ENCODE peak calls at places on chromosomes 3 and 15, in nine cellular contexts. K is RWPE2; T is uterus; Y is CD4-positive, alpha-beta T cell; J is brain microvascular endothelial cell; Z is breast epithelium; A is colonic mucosa; V is PC-9; I is left ventricle myocardium inferior. L is an unnamed sample. For H3K27me3, the result is how much of the 10 kb centered on the place peaks cover.

GRCh38 chr3:20573175-20573574 is 387.2 kb upstream of the SGO1 start:
- DNase-seq in K (no peak), T (no peak), Y (no peak), J (peak), Z (no peak), A (no peak), V (no peak), I (no peak), L (no peak)

GRCh38 chr15:99409560-99409959 is 156.2 kb upstream of the MEF2A start:
- DNase-seq in K (no peak), T (no peak), Y (no peak), J (no peak), Z (no peak), A (no peak), V (no peak), I (no peak), L (no peak)

GRCh38 chr3:19994796-19995195 is 17.3 kb downstream of the PP2D1 start:
- DNase-seq in K (no peak), T (no peak), Y (no peak), J (peak), Z (no peak), A (no peak), V (no peak), I (no peak), L (no peak)

GRCh38 chr3:69250014-69250413 is 127.6 kb upstream of the LMOD3 start:
- DNase-seq in K (no peak), T (no peak), Y (peak), J (no peak), Z (no peak), A (peak), V (no peak), I (no peak), L (no peak)

GRCh38 chr3:15611018-15611417 is 9.5 kb downstream of the BTD start:
- DNase-seq in K (no peak), T (no peak), Y (no peak), J (no peak), Z (no peak), A (no peak), V (no peak), I (no peak), L (no peak)

GRCh38 chr15:78650022-78650421 is 9.0 kb upstream of the CHRNB4 start:
- DNase-seq in K (no peak), T (no peak), Y (no peak), J (no peak), Z (no peak), A (no peak), V (no peak), I (no peak), L (no peak)

GRCh38 chr3:80233576-80233975 is 465.8 kb upstream of the ROBO1 start:
- DNase-seq in K (no peak), T (no peak), Y (no peak), J (no peak), Z (no peak), A (no peak), V (no peak), I (no peak), L (no peak)

GRCh38 chr3:58577269-58577821 is at the start of gene FAM107A:
- DNase-seq in K (no peak), T (peak), Y (no peak), J (peak), Z (no peak), A (peak), V (no peak), I (peak), L (peak)

GRCh38 chr15:72732554-72732953 is 46.5 kb downstream of the BBS4 start:
- DNase-seq in K (no peak), T (no peak), Y (no peak), J (no peak), Z (no peak), A (no peak), V (no peak), I (no peak), L (no peak)

GRCh38 chr3:125594581-125595011 is 701 bp downstream of the OSBPL11 start:
- DNase-seq in K (no peak), T (no peak), Y (no peak), J (no peak), Z (no peak), A (peak), V (peak), I (peak), L (no peak)

GRCh38 chr3:47984089-47984759 is 32.0 kb downstream of the MAP4 start:
- DNase-seq in K (no peak), T (no peak), Y (no peak), J (peak), Z (no peak), A (no peak), V (peak), I (no peak), L (peak)

GRCh38 chr3:153070153-153070868 is 91.7 kb upstream of the RAP2B start:
- DNase-seq in K (no peak), T (no peak), Y (no peak), J (peak), Z (no peak), A (no peak), V (no peak), I (no peak), L (no peak)

GRCh38 chr3:37130984-37131975 is 43.1 kb downstream of the LRRFIP2 start:
- DNase-seq in K (no peak), T (no peak), Y (no peak), J (no peak), Z (no peak), A (no peak), V (no peak), I (no peak), L (no peak)

GRCh38 chr15:62067448-62068044 is 769 bp downstream of the C2CD4A start:
- DNase-seq in K (no peak), T (peak), Y (no peak), J (no peak), Z (no peak), A (peak), V (no peak), I (peak), L (no peak)

GRCh38 chr15:57662091-57662744 is 44.3 kb upstream of the POLR2M start:
- DNase-seq in K (no peak), T (no peak), Y (no peak), J (no peak), Z (no peak), A (peak), V (peak), I (no peak), L (no peak)

GRCh38 chr3:43995929-43996378 is 245.7 kb upstream of the TOPAZ1 start:
- DNase-seq in K (peak), T (no peak), Y (no peak), J (no peak), Z (no peak), A (no peak), V (peak), I (no peak), L (no peak)

GRCh38 chr3:23646201-23646955 is 159.4 kb upstream of the UBE2E1 start:
- DNase-seq in K (no peak), T (no peak), Y (no peak), J (no peak), Z (no peak), A (no peak), V (no peak), I (no peak), L (no peak)

GRCh38 chr15:76341366-76342045 is 4.9 kb downstream of the ISL2 start:
- DNase-seq in K (peak), T (no peak), Y (no peak), J (no peak), Z (no peak), A (peak), V (no peak), I (no peak), L (no peak)

GRCh38 chr3:45795882-45796765 is at the start of gene SLC6A20:
- DNase-seq in K (no peak), T (no peak), Y (no peak), J (no peak), Z (no peak), A (peak), V (no peak), I (no peak), L (no peak)

GRCh38 chr15:33074942-33075341 is 119.6 kb downstream of the FMN1 start:
- DNase-seq in K (no peak), T (no peak), Y (no peak), J (no peak), Z (no peak), A (no peak), V (no peak), I (no peak), L (no peak)

GRCh38 chr3:160369784-160370183 is 29.2 kb downstream of the IFT80 start:
- DNase-seq in K (no peak), T (no peak), Y (no peak), J (no peak), Z (no peak), A (no peak), V (no peak), I (no peak), L (no peak)
- TF ChIP-seq CTCF in K (no peak), T (no peak), Y (no peak), J (no peak), Z (no peak), A (no peak), V (no peak), I (no peak), L (no peak)

DNA sequence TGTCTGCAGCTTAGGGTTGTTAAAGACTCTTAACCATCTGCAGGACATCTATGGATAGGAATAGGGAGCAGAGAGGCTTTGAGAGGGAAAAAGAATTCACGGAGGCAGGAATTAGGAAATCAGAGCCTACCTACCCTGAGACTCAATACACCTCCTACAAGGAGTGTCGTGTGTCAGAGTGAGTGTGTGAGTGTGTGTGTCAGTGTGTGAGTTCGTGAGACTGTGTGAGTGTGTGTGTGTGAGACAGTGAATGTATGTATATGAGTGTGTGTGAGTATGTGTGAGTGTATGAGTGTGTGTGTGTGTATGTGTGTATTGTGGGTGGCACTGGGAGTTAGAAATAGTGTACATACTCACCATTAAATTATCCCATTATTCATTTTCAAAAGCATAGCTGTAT is 3.9 kb upstream of the TRH start:
- DNase-seq in K (no peak), T (no peak), Y (no peak), J (no peak), Z (no peak), A (no peak), V (no peak), I (no peak), L (no peak)
- H3K27me3 ChIP-seq in K (under half), T (under half), Y (under half), J (under half), Z (under half), A (under half), V (under half), I (under half), L (under half)

GRCh38 chr3:51477360-51477711 is 22.5 kb downstream of the DCAF1 start:
- DNase-seq in K (no peak), T (no peak), Y (no peak), J (no peak), Z (no peak), A (no peak), V (no peak), I (no peak), L (no peak)
- H3K27ac ChIP-seq in K (no peak), T (no peak), Y (no peak), J (no peak), Z (no peak), A (no peak), V (no peak), I (no peak), L (no peak)

GRCh38 chr15:81166949-81167816 is 29.5 kb upstream of the IL16 start:
- DNase-seq in K (no peak), T (no peak), Y (no peak), J (no peak), Z (no peak), A (no peak), V (no peak), I (no peak), L (no peak)

GRCh38 chr15:81161215-81161673 is 27.2 kb downstream of the CFAP161 start:
- DNase-seq in K (no peak), T (no peak), Y (no peak), J (no peak), Z (no peak), A (no peak), V (no peak), I (no peak), L (no peak)

GRCh38 chr15:81165565-81165964 is 31.1 kb upstream of the IL16 start:
- DNase-seq in K (no peak), T (no peak), Y (no peak), J (no peak), Z (no peak), A (no peak), V (no peak), I (no peak), L (no peak)

GRCh38 chr15:81161851-81162250 is 27.8 kb downstream of the CFAP161 start:
- DNase-seq in K (no peak), T (no peak), Y (no peak), J (no peak), Z (no peak), A (no peak), V (no peak), I (no peak), L (no peak)

GRCh38 chr15:81163961-81164800 is 30.1 kb downstream of the CFAP161 start:
- DNase-seq in K (no peak), T (no peak), Y (no peak), J (peak), Z (no peak), A (no peak), V (no peak), I (no peak), L (no peak)
- TF ChIP-seq CTCF in K (no peak), T (no peak), Y (no peak), J (peak), Z (no peak), A (no peak), V (no peak), I (no peak), L (no peak)

DNA sequence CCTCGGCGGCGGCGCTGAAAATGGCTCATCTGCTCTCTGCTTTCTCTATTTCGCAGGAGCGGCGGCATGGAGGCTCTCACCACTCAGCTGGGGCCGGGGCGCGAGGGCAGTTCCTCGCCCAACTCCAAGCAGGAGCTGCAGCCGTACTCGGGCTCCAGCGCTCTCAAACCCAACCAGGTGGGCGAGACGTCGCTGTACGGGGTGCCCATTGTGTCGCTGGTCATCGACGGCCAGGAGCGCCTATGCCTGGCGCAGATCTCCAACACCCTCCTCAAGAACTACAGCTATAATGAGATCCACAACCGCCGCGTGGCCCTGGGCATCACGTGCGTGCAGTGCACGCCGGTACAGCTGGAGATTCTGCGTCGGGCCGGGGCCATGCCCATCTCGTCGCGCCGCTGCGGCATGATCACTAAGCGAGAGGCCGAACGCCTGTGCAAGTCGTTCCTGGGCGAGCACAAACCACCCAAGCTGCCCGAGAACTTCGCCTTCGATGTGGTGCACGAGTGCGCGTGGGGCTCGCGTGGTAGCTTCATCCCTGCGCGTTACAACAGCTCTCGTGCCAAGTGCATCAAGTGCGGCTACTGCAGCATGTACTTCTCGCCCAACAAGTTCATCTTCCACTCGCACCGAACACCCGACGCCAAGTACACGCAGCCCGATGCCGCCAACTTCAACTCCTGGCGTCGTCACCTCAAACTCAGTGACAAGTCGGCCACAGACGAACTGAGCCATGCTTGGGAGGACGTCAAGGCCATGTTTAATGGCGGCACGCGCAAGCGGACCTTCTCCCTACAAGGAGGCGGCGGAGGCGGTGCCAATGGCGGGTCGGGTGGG is 789 bp downstream of the SKOR1 start:
- DNase-seq in K (peak), T (no peak), Y (no peak), J (no peak), Z (peak), A (no peak), V (no peak), I (no peak), L (peak)
- H3K27me3 ChIP-seq in K (half or more), T (half or more), Y (half or more), J (half or more), Z (half or more), A (half or more), V (under half), I (half or more), L (half or more)

DNA sequence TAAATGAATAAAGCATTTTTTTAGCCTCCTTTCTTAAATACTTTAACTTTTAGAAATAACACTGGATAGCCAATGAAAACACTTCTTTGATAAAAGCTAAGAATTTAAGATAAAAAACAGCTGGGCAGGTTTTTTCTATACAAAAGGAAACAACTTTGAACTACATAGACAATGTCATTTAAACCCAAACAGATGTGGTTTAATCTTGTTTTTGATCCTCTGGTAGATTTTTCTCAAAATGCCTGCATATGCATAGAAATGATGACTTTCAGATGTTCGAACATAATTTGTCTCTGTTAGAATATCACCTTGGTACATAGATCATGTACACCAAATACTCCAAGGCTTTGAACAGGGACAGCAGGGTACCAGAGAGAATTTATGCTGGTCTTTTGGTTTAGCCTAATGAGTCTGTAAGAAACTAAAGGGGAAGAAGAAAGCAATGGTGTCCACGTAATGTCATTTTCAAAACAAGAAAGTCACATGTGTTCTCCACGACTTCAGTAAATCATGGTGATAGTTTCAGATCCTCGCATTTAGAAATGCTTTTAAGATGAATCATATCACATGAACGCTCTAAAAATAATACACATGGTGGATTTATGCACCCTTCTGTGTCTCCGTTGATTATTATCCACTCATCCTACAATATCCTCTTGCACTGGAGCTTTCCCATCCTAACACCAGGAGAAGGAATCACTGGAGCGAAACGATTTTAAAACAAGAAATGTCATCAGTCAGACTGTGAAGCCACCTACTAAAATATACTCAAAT is 160.1 kb upstream of the PDZRN3 start:
- DNase-seq in K (no peak), T (no peak), Y (no peak), J (no peak), Z (no peak), A (no peak), V (no peak), I (no peak), L (no peak)
- H3K27ac ChIP-seq in K (peak), T (peak), Y (no peak), J (peak), Z (peak), A (no peak), V (no peak), I (no peak), L (peak)

DNA sequence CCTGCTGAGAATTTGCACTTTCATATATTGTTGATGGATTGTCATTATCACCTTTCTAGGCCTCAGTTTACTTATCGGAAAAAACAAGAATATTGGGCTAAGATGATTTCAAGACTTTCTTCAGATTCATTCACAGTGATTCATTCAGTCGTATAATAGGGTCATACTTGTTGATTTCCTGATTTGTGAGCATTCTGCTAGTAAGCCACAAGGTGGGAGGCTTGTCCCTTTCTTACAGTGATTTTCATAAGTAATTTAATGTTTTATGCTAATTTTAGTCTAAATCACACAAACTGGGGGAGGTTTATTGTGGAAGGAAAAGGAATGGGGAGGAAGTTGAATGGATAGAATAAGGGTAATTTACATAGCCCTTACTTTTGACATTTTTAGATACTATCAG is 126.8 kb upstream of the GOLGA6L4 start:
- DNase-seq in K (no peak), T (no peak), Y (no peak), J (no peak), Z (no peak), A (no peak), V (no peak), I (no peak), L (no peak)
- TF ChIP-seq CTCF in K (peak), T (no peak), Y (no peak), J (peak), Z (no peak), A (no peak), V (no peak), I (no peak), L (no peak)